ENCODE peak calls at places on chromosomes 2 and 18, in four cellular contexts. K, R, I and T are unnamed samples.

GRCh38 chr18:59044855-59045254 is 94.8 kb upstream of the SEC11C start:
- DNase-seq in K (no peak), R (no peak), I (no peak), T (no peak)

GRCh38 chr2:241702155-241702404 is 241 bp downstream of the ING5 start:
- DNase-seq in K (no peak), R (no peak), I (no peak), T (no peak)

GRCh38 chr2:185404578-185404977 is 334.0 kb upstream of the FSIP2 start:
- DNase-seq in K (no peak), R (no peak), I (no peak), T (no peak)

GRCh38 chr18:48840491-48840877 is 110.3 kb downstream of the SMAD7 start:
- DNase-seq in K (no peak), R (no peak), I (no peak), T (no peak)

GRCh38 chr18:80194874-80195570 is 52.3 kb downstream of the PARD6G start:
- DNase-seq in K (no peak), R (peak), I (no peak), T (no peak)

GRCh38 chr2:48346124-48346536 is 183.8 kb upstream of the STON1 start:
- DNase-seq in K (peak), R (peak), I (peak), T (no peak)

GRCh38 chr18:25518716-25519053 is 166.7 kb upstream of the ZNF521 start:
- DNase-seq in K (no peak), R (no peak), I (no peak), T (no peak)

GRCh38 chr2:128304715-128305554 is 13.7 kb downstream of the HS6ST1 start:
- DNase-seq in K (peak), R (peak), I (peak), T (no peak)

GRCh38 chr2:43192039-43192438 is 34.4 kb downstream of the ZFP36L2 start:
- DNase-seq in K (no peak), R (no peak), I (no peak), T (no peak)

GRCh38 chr2:21001225-21001946 is 42.5 kb downstream of the APOB start:
- DNase-seq in K (no peak), R (no peak), I (no peak), T (no peak)

GRCh38 chr2:54454922-54455583 is 1.1 kb upstream of the SPTBN1 start:
- DNase-seq in K (no peak), R (peak), I (no peak), T (no peak)

GRCh38 chr2:84894758-84895520 is 10.5 kb upstream of the TMSB10 start:
- DNase-seq in K (peak), R (peak), I (no peak), T (no peak)

GRCh38 chr2:234483568-234484251 is 13.2 kb downstream of the ARL4C start:
- DNase-seq in K (peak), R (peak), I (peak), T (no peak)

GRCh38 chr18:48342125-48342524 is 67.1 kb downstream of the ZBTB7C start:
- DNase-seq in K (no peak), R (no peak), I (no peak), T (no peak)

GRCh38 chr2:64998658-64999061 is 9.5 kb downstream of the SLC1A4 start:
- DNase-seq in K (peak), R (no peak), I (no peak), T (no peak)

GRCh38 chr2:37870829-37871228 is 54.3 kb upstream of the RMDN2 start:
- DNase-seq in K (peak), R (peak), I (no peak), T (no peak)

GRCh38 chr2:236993799-236994198 is 91.9 kb upstream of the COPS8 start:
- DNase-seq in K (no peak), R (no peak), I (no peak), T (no peak)

GRCh38 chr2:106789185-106789584 is 96.8 kb downstream of the ST6GAL2 start:
- DNase-seq in K (no peak), R (no peak), I (no peak), T (peak)

GRCh38 chr2:85766214-85766613 is 12.4 kb downstream of the ATOH8 start:
- DNase-seq in K (no peak), R (no peak), I (no peak), T (no peak)

GRCh38 chr2:120741514-120742448 is 6.1 kb downstream of the GLI2 start:
- DNase-seq in K (peak), R (no peak), I (no peak), T (no peak)

GRCh38 chr18:4593895-4594294 is 138.8 kb upstream of the DLGAP1 start:
- DNase-seq in K (no peak), R (no peak), I (no peak), T (no peak)

GRCh38 chr2:223032187-223033142 is 19.5 kb upstream of the KCNE4 start:
- DNase-seq in K (no peak), R (no peak), I (no peak), T (no peak)

GRCh38 chr2:134491796-134492441 is 226.9 kb downstream of the TMEM163 start:
- DNase-seq in K (no peak), R (no peak), I (no peak), T (no peak)

GRCh38 chr2:142834003-142834402 is 43.5 kb upstream of the KYNU start:
- DNase-seq in K (peak), R (no peak), I (no peak), T (no peak)

DNA sequence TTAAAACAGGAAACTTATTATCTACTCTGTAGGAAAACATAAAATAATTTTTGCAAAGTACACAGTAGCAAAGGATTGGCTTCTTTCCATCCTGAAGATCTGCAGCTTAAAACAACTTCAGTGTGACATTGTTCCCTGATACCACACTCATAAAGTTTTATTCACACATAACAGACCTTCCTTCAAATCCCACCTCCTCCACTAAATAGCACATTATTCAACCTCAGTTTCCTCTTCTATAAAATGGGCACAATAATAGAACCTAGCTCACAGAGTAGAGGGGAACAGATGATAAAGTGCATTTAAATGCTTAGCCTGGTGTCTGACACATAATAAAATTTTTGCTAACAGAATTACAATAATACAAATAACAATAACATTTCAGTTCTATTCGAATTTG is 250.4 kb upstream of the RBBP8 start:
- DNase-seq in K (no peak), R (no peak), I (no peak), T (no peak)
- H3K4me3 ChIP-seq in K (no peak), R (no peak), I (no peak), T (no peak)

GRCh38 chr2:224984641-224985040 is 57.6 kb downstream of the DOCK10 start:
- DNase-seq in K (peak), R (no peak), I (no peak), T (no peak)

GRCh38 chr2:224986479-224986878 is 55.8 kb downstream of the DOCK10 start:
- DNase-seq in K (no peak), R (no peak), I (no peak), T (no peak)

GRCh38 chr2:224982226-224982625 is 60.0 kb downstream of the DOCK10 start:
- DNase-seq in K (peak), R (no peak), I (no peak), T (no peak)

GRCh38 chr2:224983719-224984388 is 58.4 kb downstream of the DOCK10 start:
- DNase-seq in K (peak), R (no peak), I (no peak), T (no peak)

DNA sequence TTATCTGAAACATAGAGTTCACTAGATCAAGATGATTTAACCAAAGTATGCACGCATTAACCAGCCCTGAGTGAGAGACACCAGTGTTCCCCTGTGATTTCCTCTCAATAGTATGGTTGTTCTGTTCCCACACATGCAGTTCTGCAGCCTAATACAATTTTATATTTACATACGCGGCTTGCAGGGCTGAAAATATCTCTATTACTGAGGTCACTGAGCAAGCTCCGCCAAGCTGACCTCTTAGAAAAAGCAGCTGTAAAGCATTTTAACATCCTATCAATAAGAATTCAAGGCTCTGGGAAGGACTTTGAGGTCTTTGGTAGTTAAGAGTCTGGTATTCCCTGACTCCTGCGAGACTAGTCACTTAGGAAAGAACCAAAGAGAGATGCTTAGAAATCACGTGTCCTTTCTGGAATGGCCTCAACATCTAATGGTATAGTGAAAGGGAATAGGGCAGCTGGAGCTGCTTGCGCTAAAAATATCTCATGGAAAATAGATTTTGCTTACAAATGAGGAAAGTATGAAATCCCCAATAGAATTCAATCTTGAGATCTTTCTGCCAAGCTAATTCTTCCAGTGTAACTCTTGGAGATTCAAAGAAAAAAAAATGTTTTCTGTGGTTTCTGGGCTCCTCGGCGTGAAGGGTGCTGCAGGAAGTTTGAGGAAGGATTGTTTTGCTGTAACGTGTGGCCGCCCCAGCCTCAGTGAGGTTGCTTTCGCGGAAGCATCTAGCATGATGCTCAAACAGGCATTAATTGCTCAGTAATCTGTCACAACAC is 59.2 kb downstream of the DOCK10 start:
- DNase-seq in K (peak), R (no peak), I (peak), T (no peak)
- H3K4me3 ChIP-seq in K (no peak), R (no peak), I (peak), T (no peak)

DNA sequence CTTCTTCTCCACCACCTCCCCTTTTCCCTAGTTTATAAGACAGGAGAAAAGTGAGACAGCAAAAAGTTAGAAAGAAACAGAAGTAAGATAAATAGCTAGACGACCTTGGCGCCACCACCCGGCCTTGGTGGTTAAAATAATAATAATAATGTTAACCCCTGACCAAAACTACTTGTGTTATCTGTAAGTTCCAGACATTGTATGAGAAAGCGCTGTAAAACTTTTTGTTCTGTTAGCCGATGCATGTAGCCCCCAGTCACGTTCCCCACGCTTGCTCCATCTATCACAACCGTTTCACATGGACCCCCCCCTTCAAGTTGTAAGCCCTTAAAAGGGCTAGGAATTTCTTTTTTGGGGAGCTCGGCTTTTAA is 1.5 kb upstream of the BUB1 start:
- DNase-seq in K (peak), R (no peak), I (no peak), T (no peak)
- H3K4me3 ChIP-seq in K (no peak), R (no peak), I (no peak), T (no peak)

DNA sequence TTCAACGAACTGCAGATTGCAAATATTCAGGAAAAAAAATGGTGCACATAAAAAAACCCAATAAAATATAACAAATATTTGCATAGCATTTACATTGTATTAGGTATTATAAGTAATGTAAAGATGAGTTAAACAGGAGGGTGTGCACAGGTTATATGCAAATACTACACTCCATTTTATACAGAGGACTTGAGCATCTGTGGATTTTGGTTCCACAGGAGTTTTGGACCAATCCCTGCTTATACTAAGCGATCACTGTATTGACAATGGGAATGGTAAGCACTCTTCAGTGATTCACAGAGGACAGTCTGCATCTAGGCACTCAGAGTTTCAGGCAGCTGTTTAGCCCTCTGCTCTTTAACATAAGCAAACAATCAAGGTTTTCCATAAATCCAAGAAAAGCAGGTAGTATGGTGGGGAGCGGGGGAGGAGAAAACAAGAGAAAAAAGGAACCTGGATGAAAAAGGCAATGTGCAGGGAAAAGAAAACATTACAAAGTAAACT is 206.0 kb upstream of the PARD3B start:
- DNase-seq in K (no peak), R (no peak), I (no peak), T (no peak)
- H3K4me3 ChIP-seq in K (no peak), R (no peak), I (no peak), T (no peak)

GRCh38 chr2:72146357-72147302 is 1.0 kb downstream of the CYP26B1 start:
- DNase-seq in K (no peak), R (peak), I (no peak), T (no peak)

GRCh38 chr2:72145658-72146329 is 1.9 kb downstream of the CYP26B1 start:
- DNase-seq in K (peak), R (peak), I (no peak), T (no peak)

GRCh38 chr2:72144412-72144745 is 3.3 kb downstream of the CYP26B1 start:
- DNase-seq in K (peak), R (peak), I (no peak), T (no peak)

GRCh38 chr2:72143441-72144356 is 4.0 kb downstream of the CYP26B1 start:
- DNase-seq in K (peak), R (peak), I (no peak), T (no peak)

GRCh38 chr2:72144746-72145657 is 2.7 kb downstream of the CYP26B1 start:
- DNase-seq in K (peak), R (peak), I (no peak), T (no peak)
- H3K4me3 ChIP-seq in K (peak), R (peak), I (peak), T (peak)

GRCh38 chr2:115165529-115166109 is 723.2 kb downstream of the DPP10 start:
- DNase-seq in K (peak), R (no peak), I (no peak), T (peak)

GRCh38 chr2:115163572-115163971 is 721.1 kb downstream of the DPP10 start:
- DNase-seq in K (no peak), R (no peak), I (no peak), T (peak)

GRCh38 chr2:115160523-115161521 is 718.4 kb downstream of the DPP10 start:
- DNase-seq in K (no peak), R (no peak), I (peak), T (peak)

GRCh38 chr2:115161531-115162453 is 719.4 kb downstream of the DPP10 start:
- DNase-seq in K (no peak), R (peak), I (peak), T (peak)

GRCh38 chr2:115162454-115163293 is 720.2 kb downstream of the DPP10 start:
- DNase-seq in K (no peak), R (no peak), I (no peak), T (peak)
- H3K4me3 ChIP-seq in K (peak), R (no peak), I (peak), T (peak)